ENCODE peak calls at places on chromosomes 5 and 9, in five cellular contexts. I is cardiac muscle cell, K is HepG2, F is choroid plexus epithelial cell, A is lower leg skin. T is an unnamed sample.

GRCh38 chr5:92678576-92679105 is 902.4 kb downstream of the NR2F1-AS1 start:
- DNase-seq in A (no peak), K (peak), F (no peak), I (peak), T (no peak)

GRCh38 chr5:116517557-116517956 is 57.1 kb downstream of the SEMA6A start:
- DNase-seq in K (no peak), A (no peak), I (no peak), F (no peak), T (no peak)

GRCh38 chr9:83070257-83070656 is 7.3 kb upstream of the RASEF start:
- DNase-seq in K (no peak), I (no peak), A (no peak), F (peak), T (peak)

GRCh38 chr9:126606483-126606870 is 7.3 kb upstream of the LMX1B start:
- DNase-seq in F (no peak), I (no peak), K (no peak), A (no peak), T (no peak)

GRCh38 chr9:93826209-93826608 is 128.9 kb downstream of the BARX1 start:
- DNase-seq in K (no peak), I (no peak), F (no peak), A (no peak), T (no peak)

GRCh38 chr5:17258429-17258828 is 41.0 kb downstream of the BASP1 start:
- DNase-seq in A (no peak), I (no peak), F (peak), K (no peak), T (peak)

GRCh38 chr5:181053760-181054122 is 13.7 kb downstream of the BTNL9 start:
- DNase-seq in K (no peak), F (no peak), A (no peak), I (no peak), T (no peak)

GRCh38 chr9:72217306-72217842 is 68.1 kb downstream of the GDA start:
- DNase-seq in A (no peak), I (no peak), K (peak), F (peak), T (no peak)

GRCh38 chr5:142316051-142316450 is 8.8 kb downstream of the SPRY4 start:
- DNase-seq in I (peak), K (no peak), F (peak), A (no peak), T (peak)

GRCh38 chr5:102049517-102049916 is 246.6 kb downstream of the SLCO4C1 start:
- DNase-seq in F (no peak), A (no peak), I (no peak), K (no peak), T (no peak)

GRCh38 chr9:74951725-74952151 is 974 bp downstream of the C9orf40 start:
- DNase-seq in A (no peak), I (peak), K (peak), F (peak), T (peak)

GRCh38 chr9:128694344-128694743 is 5.3 kb downstream of the SET start:
- DNase-seq in F (no peak), K (no peak), I (no peak), A (no peak), T (no peak)

GRCh38 chr9:35791321-35791921 is at the start of gene NPR2:
- DNase-seq in K (no peak), F (peak), I (peak), A (no peak), T (no peak)

GRCh38 chr9:88291853-88292252 is 96.4 kb upstream of the SPIN1 start:
- DNase-seq in I (no peak), A (no peak), K (no peak), F (no peak), T (no peak)

GRCh38 chr5:111170279-111170678 is 53.9 kb upstream of the CAMK4 start:
- DNase-seq in I (no peak), A (no peak), F (no peak), K (no peak), T (no peak)

GRCh38 chr9:98807811-98808195 is 333 bp downstream of the GALNT12 start:
- DNase-seq in A (no peak), K (no peak), I (no peak), F (no peak), T (no peak)

GRCh38 chr9:37676411-37676830 is 25.7 kb downstream of the FRMPD1 start:
- DNase-seq in A (no peak), F (no peak), I (no peak), K (no peak), T (peak)

GRCh38 chr9:130857864-130858730 is 23.0 kb downstream of the ABL1 start:
- DNase-seq in K (no peak), A (no peak), I (peak), F (peak), T (peak)

GRCh38 chr9:75105019-75105540 is 16.8 kb downstream of the OSTF1 start:
- DNase-seq in I (no peak), K (no peak), A (no peak), F (no peak), T (no peak)

GRCh38 chr9:15299374-15299939 is 7.6 kb downstream of the TTC39B start:
- DNase-seq in K (no peak), F (no peak), A (no peak), I (no peak), T (no peak)

GRCh38 chr5:169850407-169850806 is 129.9 kb downstream of the INSYN2B start:
- DNase-seq in A (no peak), K (no peak), I (no peak), F (no peak), T (no peak)

GRCh38 chr5:78566747-78567449 is 81.7 kb downstream of the LHFPL2 start:
- DNase-seq in A (no peak), I (peak), F (peak), K (no peak), T (peak)
- H3K4me3 ChIP-seq in A (no peak), I (no peak), F (no peak), K (no peak), T (no peak)

GRCh38 chr5:151684690-151685361 is 1.9 kb downstream of the SPARC start:
- DNase-seq in K (no peak), A (peak), I (peak), F (peak), T (peak)
- TF ChIP-seq CTCF in K (no peak), A (no peak), I (peak), F (peak), T (peak)

GRCh38 chr9:21030389-21031035 is 928 bp downstream of the HACD4 start:
- DNase-seq in F (peak), K (no peak), A (no peak), I (peak), T (peak)

GRCh38 chr9:21028476-21028875 is 3.0 kb downstream of the HACD4 start:
- DNase-seq in K (no peak), F (no peak), A (no peak), I (no peak), T (peak)

GRCh38 chr9:21031818-21032203 is 371 bp upstream of the HACD4 start:
- DNase-seq in A (no peak), F (no peak), K (no peak), I (no peak), T (no peak)

GRCh38 chr9:21029661-21030060 is 1.8 kb downstream of the HACD4 start:
- DNase-seq in F (no peak), K (no peak), A (no peak), I (no peak), T (no peak)

GRCh38 chr9:21031091-21031817 is at the start of gene HACD4:
- DNase-seq in K (no peak), F (peak), A (peak), I (peak), T (peak)
- H3K4me3 ChIP-seq in K (no peak), F (peak), A (peak), I (peak), T (peak)

DNA sequence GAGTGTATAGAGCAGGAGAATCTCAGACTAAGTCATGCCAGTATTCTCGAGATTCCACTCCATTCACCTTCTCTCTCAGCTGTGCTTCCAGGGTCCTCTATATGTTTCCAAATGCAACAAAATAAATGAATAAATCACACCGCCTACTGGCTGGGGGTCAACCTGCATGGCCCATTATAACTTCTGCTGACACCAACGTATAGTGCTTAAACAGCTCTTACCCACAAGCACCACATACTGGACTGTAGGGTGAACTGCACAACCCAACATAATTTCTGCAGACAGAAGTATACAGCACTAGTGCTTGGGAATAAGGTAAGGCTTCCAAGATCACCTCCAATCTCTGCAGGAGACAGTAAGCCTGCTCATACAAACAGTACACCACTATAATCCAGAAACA is 33.1 kb upstream of the HTR4 start:
- DNase-seq in F (peak), K (peak), A (no peak), I (peak), T (peak)
- TF ChIP-seq CTCF in F (peak), K (peak), A (no peak), I (peak), T (peak)

T was measured in astrocyte of the spinal cord.